ENCODE peak calls at places on chromosome 21, in seven cellular contexts. P, N, G, V, S, W and I are unnamed samples.

GRCh38 chr21:43814215-43815106 is 25.1 kb downstream of the RRP1 start:
- DNase-seq in P (no peak), N (no peak), G (no peak), V (no peak), S (no peak), W (no peak), I (no peak)

GRCh38 chr21:38817371-38818335 is 11.9 kb downstream of the ETS2 start:
- DNase-seq in P (no peak), N (no peak), G (no peak), V (no peak), S (peak; percentile 47), W (no peak), I (no peak)

GRCh38 chr21:16216595-16216994 is 486.8 kb downstream of the USP25 start:
- DNase-seq in P (no peak), N (no peak), G (no peak), V (no peak), S (no peak), W (no peak), I (no peak)

GRCh38 chr21:21921410-21922232 is 923.4 kb downstream of the NCAM2 start:
- DNase-seq in P (no peak), N (no peak), G (no peak), V (no peak), S (no peak), W (no peak), I (no peak)

GRCh38 chr21:38721983-38722382 is 83.7 kb upstream of the ETS2 start:
- DNase-seq in P (no peak), N (no peak), G (no peak), V (no peak), S (no peak), W (no peak), I (no peak)

GRCh38 chr21:38806942-38807284 is 1.2 kb downstream of the ETS2 start:
- DNase-seq in P (no peak), N (no peak), G (no peak), V (no peak), S (no peak), W (no peak), I (no peak)

GRCh38 chr21:43825936-43826622 is 36.7 kb downstream of the RRP1 start:
- DNase-seq in P (no peak), N (peak; percentile 42), G (peak; percentile 60), V (no peak), S (no peak), W (no peak), I (no peak)

GRCh38 chr21:28148400-28149064 is 844.1 kb downstream of the LTN1 start:
- DNase-seq in P (no peak), N (peak; percentile 41), G (no peak), V (no peak), S (no peak), W (no peak), I (no peak)

GRCh38 chr21:31334648-31335121 is 9.4 kb downstream of the TIAM1 start:
- DNase-seq in P (no peak), N (peak; percentile 59), G (no peak), V (no peak), S (no peak), W (no peak), I (no peak)

GRCh38 chr21:39314155-39315027 is 959 bp upstream of the BRWD1 start:
- DNase-seq in P (peak; percentile 10), N (peak; percentile 28), G (peak; percentile 72), V (peak; percentile 55), S (peak; percentile 50), W (no peak), I (peak; percentile 31)

GRCh38 chr21:31184462-31184861 is 146.2 kb upstream of the KRTAP19-8 start:
- DNase-seq in P (no peak), N (no peak), G (no peak), V (no peak), S (no peak), W (no peak), I (no peak)

GRCh38 chr21:31457675-31458074 is 113.6 kb upstream of the TIAM1 start:
- DNase-seq in P (no peak), N (no peak), G (peak; percentile 1), V (no peak), S (no peak), W (no peak), I (no peak)

GRCh38 chr21:43972850-43973633 is 39.1 kb upstream of the TRAPPC10 start:
- DNase-seq in P (no peak), N (peak; percentile 34), G (no peak), V (peak; percentile 36), S (no peak), W (no peak), I (no peak)

GRCh38 chr21:40404319-40404906 is 442.5 kb downstream of the DSCAM start:
- DNase-seq in P (no peak), N (no peak), G (no peak), V (no peak), S (no peak), W (no peak), I (no peak)

GRCh38 chr21:29233611-29234540 is 64.8 kb upstream of the BACH1 start:
- DNase-seq in P (no peak), N (no peak), G (no peak), V (no peak), S (no peak), W (no peak), I (no peak)

GRCh38 chr21:27406297-27407009 is 439.6 kb upstream of the ADAMTS5 start:
- DNase-seq in P (no peak), N (no peak), G (no peak), V (no peak), S (no peak), W (no peak), I (no peak)

GRCh38 chr21:40902299-40902698 is 55.3 kb upstream of the DSCAM start:
- DNase-seq in P (no peak), N (peak; percentile 52), G (no peak), V (no peak), S (no peak), W (no peak), I (no peak)

GRCh38 chr21:31911138-31911907 is 38.5 kb downstream of the HUNK start:
- DNase-seq in P (no peak), N (no peak), G (no peak), V (no peak), S (no peak), W (no peak), I (no peak)

GRCh38 chr21:35399706-35400105 is 350.6 kb upstream of the RUNX1 start:
- DNase-seq in P (no peak), N (no peak), G (no peak), V (no peak), S (no peak), W (no peak), I (no peak)
- TF ChIP-seq CTCF in P (no peak), N (no peak), G (no peak), V (no peak), S (no peak), W (no peak), I (no peak)

DNA sequence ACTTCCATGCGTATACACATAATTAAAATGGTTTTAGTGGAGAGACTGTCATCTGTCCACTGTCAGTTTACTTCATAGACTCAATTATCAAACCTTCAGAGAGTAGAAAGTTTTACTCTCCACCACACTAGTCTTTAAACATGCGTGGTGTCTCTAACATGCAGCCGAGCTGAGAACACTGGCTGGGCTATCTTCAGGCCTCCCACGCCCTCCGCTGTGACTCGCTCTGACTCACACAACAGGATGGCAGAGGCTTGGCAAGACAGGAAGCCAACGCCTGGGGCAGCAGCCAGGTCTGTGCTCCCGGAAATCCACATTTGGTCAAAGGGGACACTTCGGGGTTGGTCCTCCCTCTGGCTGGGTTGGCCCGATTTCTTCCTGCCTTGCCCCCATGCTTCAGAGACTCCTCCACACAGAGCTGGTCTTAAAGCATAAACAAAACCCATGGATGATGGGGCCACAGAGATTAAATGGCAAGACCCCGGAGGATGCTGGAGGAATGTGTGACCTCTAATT is 22.7 kb upstream of the IFNGR2 start:
- DNase-seq in P (peak; percentile 55), N (peak; percentile 86), G (peak; percentile 90), V (peak; percentile 84), S (peak; percentile 90), W (peak; percentile 96), I (peak; percentile 76)
- TF ChIP-seq POLR2A in P (no peak), N (no peak), G (no peak), V (no peak), S (peak; percentile 44), W (no peak), I (peak; percentile 23)

DNA sequence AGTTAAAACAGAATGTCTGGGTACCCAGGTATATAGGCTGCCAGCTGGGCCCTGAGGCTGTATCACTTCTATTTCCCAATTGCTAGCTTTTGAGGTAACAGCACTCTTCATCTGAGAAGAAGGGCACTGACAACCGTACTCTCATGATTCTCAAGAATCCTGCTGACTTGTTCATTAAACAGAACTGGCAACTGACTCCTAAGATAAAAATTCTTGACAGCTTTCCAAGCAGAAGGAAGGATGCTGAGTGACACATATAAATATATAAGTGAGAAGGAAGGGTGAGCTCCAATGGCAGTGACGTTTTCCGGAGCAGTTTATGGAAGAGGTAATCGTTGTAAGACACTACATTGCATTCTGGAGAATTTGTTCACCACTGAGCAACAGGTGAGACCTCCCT is 48.1 kb upstream of the NRIP1 start:
- DNase-seq in P (no peak), N (no peak), G (no peak), V (no peak), S (no peak), W (no peak), I (no peak)
- TF ChIP-seq EP300 in P (no peak), N (no peak), G (no peak), V (no peak), S (no peak), W (no peak), I (no peak)

GRCh38 chr21:35046880-35047229 is 2.2 kb downstream of the RUNX1 start:
- DNase-seq in P (no peak), N (no peak), G (no peak), V (no peak), S (no peak), W (no peak), I (no peak)

GRCh38 chr21:35048183-35048601 is 910 bp downstream of the RUNX1 start:
- DNase-seq in P (no peak), N (no peak), G (no peak), V (no peak), S (no peak), W (no peak), I (no peak)

GRCh38 chr21:35051287-35051818 is 2.3 kb upstream of the RUNX1 start:
- DNase-seq in P (peak; percentile 43), N (peak; percentile 89), G (peak; percentile 90), V (no peak), S (peak; percentile 89), W (peak; percentile 92), I (peak; percentile 62)

GRCh38 chr21:35050348-35051286 is 1.5 kb upstream of the RUNX1 start:
- DNase-seq in P (no peak), N (no peak), G (peak; percentile 77), V (no peak), S (no peak), W (no peak), I (no peak)

GRCh38 chr21:35048706-35049617 is at the start of gene RUNX1:
- DNase-seq in P (no peak), N (peak; percentile 52), G (no peak), V (no peak), S (peak; percentile 63), W (no peak), I (no peak)
- TF ChIP-seq CTCF in P (no peak), N (no peak), G (no peak), V (no peak), S (peak; percentile 11), W (no peak), I (no peak)